ENCODE peak calls at places on chromosomes 6 and 20, in ten cellular contexts. O, K, N, I, P, E, A, H, Z and D are unnamed samples.

GRCh38 chr6:42628604-42629003 is 64.8 kb downstream of the UBR2 start:
- DNase-seq in O (no peak), K (no peak), N (no peak), I (no peak), P (no peak), E (no peak), A (no peak), H (no peak), Z (no peak), D (no peak)

GRCh38 chr6:130970839-130971410 is 92.1 kb downstream of the EPB41L2 start:
- DNase-seq in O (no peak), K (no peak), N (no peak), I (no peak), P (no peak), E (no peak), A (no peak), H (no peak), Z (no peak), D (no peak)

GRCh38 chr6:6469074-6469473 is 119.4 kb upstream of the LY86 start:
- DNase-seq in O (peak; percentile 89), K (no peak), N (no peak), I (no peak), P (no peak), E (no peak), A (no peak), H (no peak), Z (no peak), D (no peak)

GRCh38 chr6:139828751-139829519 is 454.5 kb upstream of the CITED2 start:
- DNase-seq in O (no peak), K (no peak), N (no peak), I (no peak), P (no peak), E (no peak), A (no peak), H (no peak), Z (no peak), D (no peak)

GRCh38 chr20:51434556-51435256 is 107.8 kb downstream of the NFATC2 start:
- DNase-seq in O (peak; percentile 76), K (peak; percentile 91), N (no peak), I (no peak), P (peak; percentile 93), E (no peak), A (no peak), H (no peak), Z (no peak), D (peak; percentile 95)

GRCh38 chr6:168837231-168837903 is 396.4 kb downstream of the SMOC2 start:
- DNase-seq in O (no peak), K (no peak), N (no peak), I (no peak), P (no peak), E (no peak), A (no peak), H (no peak), Z (no peak), D (no peak)

GRCh38 chr20:16918366-16918765 is 170.2 kb downstream of the OTOR start:
- DNase-seq in O (no peak), K (no peak), N (no peak), I (no peak), P (no peak), E (no peak), A (no peak), H (no peak), Z (no peak), D (no peak)

GRCh38 chr6:134347916-134348805 is 30.2 kb upstream of the SGK1 start:
- DNase-seq in O (peak; percentile 56), K (peak; percentile 96), N (no peak), I (no peak), P (peak; percentile 72), E (no peak), A (peak; percentile 61), H (peak; percentile 72), Z (no peak), D (peak; percentile 74)

DNA sequence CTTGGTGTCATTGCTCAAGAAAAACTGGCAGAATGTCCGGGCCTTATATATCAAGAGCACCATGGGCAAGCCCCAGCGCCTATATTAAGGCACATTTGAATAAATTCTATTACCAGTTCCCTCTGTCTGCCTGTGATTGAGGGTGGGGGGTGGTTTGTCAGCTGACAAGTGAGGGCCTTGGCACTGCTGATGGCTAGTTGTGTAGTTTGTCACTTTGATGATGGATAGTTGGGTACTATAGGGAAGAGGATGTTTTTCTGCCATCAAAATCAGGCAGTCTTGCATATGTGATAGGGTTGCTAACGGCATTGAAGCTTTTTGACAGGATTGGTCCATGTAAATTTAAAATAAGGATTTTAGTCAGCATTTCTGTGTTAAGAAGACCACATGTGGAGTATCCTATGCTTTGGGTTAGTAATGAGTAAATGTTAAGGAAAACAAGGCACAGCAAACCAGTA is 2.5 kb downstream of the RPL10A start:
- DNase-seq in O (no peak), K (no peak), N (no peak), I (no peak), P (no peak), E (no peak), A (no peak), H (no peak), Z (no peak), D (peak; percentile 61)
- H3K27ac ChIP-seq in O (peak overlapping the region; percentile 1), K (no peak overlapping the region), N (no peak overlapping the region), I (peak overlapping the region; percentile 93), P (peak overlapping the region; percentile 64), E (no peak overlapping the region), A (no peak overlapping the region), H (peak overlapping the region; percentile 84), Z (no peak overlapping the region), D (no peak overlapping the region)

GRCh38 chr6:161542581-161542980 is 268.7 kb upstream of the AGPAT4 start:
- DNase-seq in O (no peak), K (no peak), N (no peak), I (no peak), P (no peak), E (no peak), A (no peak), H (no peak), Z (no peak), D (no peak)
- H3K27ac ChIP-seq in O (no peak overlapping the region), K (no peak overlapping the region), N (no peak overlapping the region), I (no peak overlapping the region), P (no peak overlapping the region), E (no peak overlapping the region), A (no peak overlapping the region), H (no peak overlapping the region), Z (no peak overlapping the region), D (no peak overlapping the region)

GRCh38 chr20:49754596-49754995 is 40.9 kb upstream of the B4GALT5 start:
- DNase-seq in O (no peak), K (no peak), N (no peak), I (no peak), P (no peak), E (no peak), A (no peak), H (no peak), Z (no peak), D (no peak)

GRCh38 chr20:49750611-49751396 is 37.1 kb upstream of the B4GALT5 start:
- DNase-seq in O (no peak), K (no peak), N (no peak), I (no peak), P (no peak), E (no peak), A (no peak), H (no peak), Z (no peak), D (no peak)

GRCh38 chr20:49751397-49751735 is 37.7 kb upstream of the B4GALT5 start:
- DNase-seq in O (no peak), K (no peak), N (no peak), I (peak; percentile 67), P (no peak), E (no peak), A (no peak), H (no peak), Z (no peak), D (no peak)

GRCh38 chr20:49753133-49753532 is 39.5 kb upstream of the B4GALT5 start:
- DNase-seq in O (no peak), K (no peak), N (no peak), I (no peak), P (no peak), E (no peak), A (no peak), H (no peak), Z (no peak), D (no peak)

DNA sequence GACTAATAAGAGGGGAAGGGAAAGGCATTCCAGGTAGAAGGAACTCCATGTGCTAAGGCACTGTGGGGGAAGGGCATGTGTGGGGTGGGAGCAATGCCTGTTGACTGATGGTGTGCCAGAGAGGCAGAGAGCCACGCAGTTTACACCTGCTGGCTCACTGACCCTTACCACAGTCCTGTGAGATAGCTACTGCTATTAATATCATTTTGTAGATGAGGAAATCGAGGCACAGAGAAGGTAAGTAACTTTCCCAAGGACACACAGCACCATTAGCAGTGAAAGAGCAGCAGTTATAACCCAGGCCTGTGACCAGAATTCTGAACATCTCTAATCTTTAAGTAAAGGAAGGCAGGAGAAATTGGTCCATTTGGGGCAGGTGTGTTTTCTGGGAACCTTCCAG is 38.8 kb upstream of the B4GALT5 start:
- DNase-seq in O (no peak), K (no peak), N (no peak), I (no peak), P (no peak), E (no peak), A (no peak), H (no peak), Z (no peak), D (no peak)
- H3K27ac ChIP-seq in O (no peak overlapping the region), K (no peak overlapping the region), N (no peak overlapping the region), I (no peak overlapping the region), P (no peak overlapping the region), E (no peak overlapping the region), A (no peak overlapping the region), H (no peak overlapping the region), Z (no peak overlapping the region), D (no peak overlapping the region)

GRCh38 chr20:50271201-50271600 is 80.6 kb downstream of the CEBPB start:
- DNase-seq in O (no peak), K (no peak), N (no peak), I (no peak), P (no peak), E (no peak), A (no peak), H (no peak), Z (no peak), D (peak; percentile 43)
- H3K27ac ChIP-seq in O (no peak overlapping the region), K (no peak overlapping the region), N (no peak overlapping the region), I (no peak overlapping the region), P (no peak overlapping the region), E (no peak overlapping the region), A (no peak overlapping the region), H (no peak overlapping the region), Z (no peak overlapping the region), D (no peak overlapping the region)

GRCh38 chr6:44554901-44555300 is 167.4 kb downstream of the CDC5L start:
- DNase-seq in O (no peak), K (no peak), N (no peak), I (no peak), P (no peak), E (no peak), A (no peak), H (no peak), Z (no peak), D (no peak)
- H3K27ac ChIP-seq in O (no peak overlapping the region), K (no peak overlapping the region), N (no peak overlapping the region), I (no peak overlapping the region), P (no peak overlapping the region), E (no peak overlapping the region), A (no peak overlapping the region), H (no peak overlapping the region), Z (no peak overlapping the region), D (no peak overlapping the region)